ENCODE peak calls at places on chromosomes 1 and 21, in six cellular contexts. I is nephron progenitor cell, C is activated T-helper 1 cell treated with Interleukin-2 at 50 U/mL for 16 hours, B is midbrain, F is NB4, K is sciatic nerve. Y is an unnamed sample.

GRCh38 chr1:184315254-184315653 is 71.6 kb upstream of the C1orf21 start:
- DNase-seq in I (no peak), C (no peak), B (no peak), F (no peak), K (no peak), Y (no peak)

GRCh38 chr1:165763442-165763841 is 5.2 kb downstream of the TMCO1 start:
- DNase-seq in I (no peak), C (no peak), B (no peak), F (no peak), K (no peak), Y (no peak)

GRCh38 chr1:5943373-5944068 is 48.7 kb downstream of the NPHP4 start:
- DNase-seq in I (no peak), C (no peak), B (no peak), F (no peak), K (no peak), Y (no peak)

GRCh38 chr1:205270764-205271163 is 43.0 kb downstream of the TMCC2 start:
- DNase-seq in I (no peak), C (no peak), B (peak; percentile 71), F (no peak), K (no peak), Y (no peak)

GRCh38 chr21:34054259-34054658 is 19.1 kb upstream of the MRPS6 start:
- DNase-seq in I (no peak), C (no peak), B (no peak), F (no peak), K (no peak), Y (no peak)

GRCh38 chr1:192862271-192862670 is 53.4 kb downstream of the RGS2 start:
- DNase-seq in I (no peak), C (no peak), B (no peak), F (no peak), K (no peak), Y (no peak)

GRCh38 chr1:52203935-52204625 is 62.2 kb downstream of the ZFYVE9 start:
- DNase-seq in I (no peak), C (no peak), B (no peak), F (peak; percentile 59), K (no peak), Y (no peak)

GRCh38 chr1:54163051-54163450 is 10.3 kb upstream of the CDCP2 start:
- DNase-seq in I (no peak), C (no peak), B (no peak), F (no peak), K (no peak), Y (peak; percentile 58)

GRCh38 chr1:18243503-18244175 is 136.0 kb downstream of the IGSF21 start:
- DNase-seq in I (no peak), C (no peak), B (no peak), F (no peak), K (no peak), Y (no peak)

GRCh38 chr1:183019860-183020259 is 3.4 kb upstream of the LAMC1 start:
- DNase-seq in I (no peak), C (no peak), B (no peak), F (no peak), K (no peak), Y (no peak)

GRCh38 chr1:33119532-33120217 is 38.7 kb downstream of the AZIN2 start:
- DNase-seq in I (no peak), C (no peak), B (no peak), F (no peak), K (no peak), Y (no peak)

GRCh38 chr1:50942334-50942733 is 17.7 kb downstream of the FAF1 start:
- DNase-seq in I (no peak), C (no peak), B (no peak), F (no peak), K (no peak), Y (no peak)

GRCh38 chr1:40622936-40623629 is 42.4 kb downstream of the RIMS3 start:
- DNase-seq in I (no peak), C (no peak), B (no peak), F (no peak), K (no peak), Y (no peak)

GRCh38 chr1:4573521-4573920 is 80.9 kb upstream of the AJAP1 start:
- DNase-seq in I (peak; percentile 38), C (no peak), B (no peak), F (no peak), K (no peak), Y (no peak)

GRCh38 chr1:215416497-215416896 is 150.6 kb upstream of the KCTD3 start:
- DNase-seq in I (no peak), C (no peak), B (no peak), F (no peak), K (no peak), Y (no peak)

GRCh38 chr1:48039088-48040049 is 42.2 kb upstream of the TRABD2B start:
- DNase-seq in I (peak; percentile 31), C (no peak), B (no peak), F (no peak), K (no peak), Y (no peak)

GRCh38 chr1:17094664-17095063 is 24.6 kb downstream of the PADI2 start:
- DNase-seq in I (no peak), C (no peak), B (no peak), F (no peak), K (no peak), Y (no peak)